ENCODE peak calls at places on chromosomes 6 and 20, in nine cellular contexts. X is lower leg skin; I is Panc1; D is AG09309; T is AG04450; S is endothelial cell; N is tibial artery; G is mesothelial cell of epicardium; R is CD4-positive, alpha-beta T cell. Z is an unnamed sample.

GRCh38 chr6:125201961-125202729 is 48.6 kb downstream of the TPD52L1 start:
- DNase-seq in X (peak), I (peak), D (peak), T (peak), S (no peak), N (peak), G (no peak), R (no peak), Z (no peak)

GRCh38 chr6:43980004-43980795 is 147.1 kb downstream of the MRPL14 start:
- DNase-seq in X (peak), I (no peak), D (no peak), T (no peak), S (no peak), N (peak), G (no peak), R (no peak), Z (no peak)

GRCh38 chr6:84926171-84926570 is 161.8 kb upstream of the TBX18 start:
- DNase-seq in X (no peak), I (no peak), D (no peak), T (no peak), S (no peak), N (no peak), G (no peak), R (no peak), Z (no peak)

GRCh38 chr6:77089776-77090175 is 373.5 kb downstream of the HTR1B start:
- DNase-seq in X (no peak), I (no peak), D (no peak), T (no peak), S (no peak), N (no peak), G (no peak), R (no peak), Z (no peak)

GRCh38 chr6:152173957-152174356 is 366.5 kb downstream of the ESR1 start:
- DNase-seq in X (no peak), I (no peak), D (no peak), T (no peak), S (no peak), N (no peak), G (no peak), R (no peak), Z (no peak)

GRCh38 chr6:108175592-108176279 is 9.9 kb downstream of the NR2E1 start:
- DNase-seq in X (no peak), I (no peak), D (no peak), T (no peak), S (peak), N (no peak), G (no peak), R (no peak), Z (peak)

GRCh38 chr6:43627008-43627825 is 1.8 kb downstream of the GTPBP2 start:
- DNase-seq in X (peak), I (peak), D (peak), T (peak), S (peak), N (peak), G (no peak), R (no peak), Z (peak)

GRCh38 chr6:133411757-133412156 is 170.6 kb downstream of the EYA4 start:
- DNase-seq in X (no peak), I (no peak), D (no peak), T (no peak), S (no peak), N (no peak), G (no peak), R (no peak), Z (no peak)

GRCh38 chr6:24825130-24825630 is 26.5 kb upstream of the ARMH2 start:
- DNase-seq in X (no peak), I (no peak), D (no peak), T (no peak), S (no peak), N (no peak), G (no peak), R (no peak), Z (no peak)

GRCh38 chr20:20802328-20802727 is 89.9 kb upstream of the RALGAPA2 start:
- DNase-seq in X (no peak), I (no peak), D (no peak), T (no peak), S (no peak), N (no peak), G (no peak), R (no peak), Z (no peak)

GRCh38 chr6:89145461-89145961 is 344 bp upstream of the PM20D2 start:
- DNase-seq in X (no peak), I (no peak), D (no peak), T (no peak), S (no peak), N (no peak), G (no peak), R (no peak), Z (peak)

GRCh38 chr6:108896111-108896661 is 48.0 kb downstream of the ARMC2 start:
- DNase-seq in X (no peak), I (no peak), D (peak), T (peak), S (no peak), N (no peak), G (no peak), R (no peak), Z (no peak)

GRCh38 chr6:66210964-66211363 is 503.9 kb upstream of the EYS start:
- DNase-seq in X (no peak), I (no peak), D (no peak), T (no peak), S (no peak), N (no peak), G (no peak), R (no peak), Z (no peak)

GRCh38 chr6:54307412-54308036 is 717 bp upstream of the TINAG start:
- DNase-seq in X (no peak), I (no peak), D (no peak), T (no peak), S (no peak), N (no peak), G (no peak), R (no peak), Z (no peak)

GRCh38 chr6:3402310-3403243 is 54.3 kb downstream of the SLC22A23 start:
- DNase-seq in X (peak), I (no peak), D (no peak), T (no peak), S (no peak), N (no peak), G (no peak), R (no peak), Z (no peak)
- TF ChIP-seq CTCF in X (no peak), I (no peak), D (no peak), T (no peak), S (no peak), N (no peak), G (no peak), R (no peak), Z (no peak)

GRCh38 chr20:10357974-10358373 is 76.0 kb downstream of the MKKS start:
- DNase-seq in X (no peak), I (no peak), D (no peak), T (no peak), S (no peak), N (no peak), G (no peak), R (no peak), Z (no peak)
- TF ChIP-seq CTCF in X (no peak), I (peak), D (peak), T (peak), S (peak), N (no peak), G (peak), R (no peak), Z (peak)

GRCh38 chr6:51535327-51535726 is 552.1 kb downstream of the PKHD1 start:
- DNase-seq in X (no peak), I (no peak), D (no peak), T (no peak), S (no peak), N (no peak), G (no peak), R (no peak), Z (no peak)

GRCh38 chr6:51533962-51534361 is 553.5 kb downstream of the PKHD1 start:
- DNase-seq in X (no peak), I (no peak), D (no peak), T (no peak), S (no peak), N (no peak), G (no peak), R (no peak), Z (no peak)

GRCh38 chr6:51529240-51529639 is 558.2 kb downstream of the PKHD1 start:
- DNase-seq in X (no peak), I (no peak), D (no peak), T (no peak), S (no peak), N (no peak), G (no peak), R (no peak), Z (no peak)

GRCh38 chr6:51528556-51528955 is 558.9 kb downstream of the PKHD1 start:
- DNase-seq in X (no peak), I (no peak), D (no peak), T (no peak), S (no peak), N (no peak), G (no peak), R (no peak), Z (no peak)

GRCh38 chr6:51531623-51532022 is 555.8 kb downstream of the PKHD1 start:
- DNase-seq in X (no peak), I (no peak), D (no peak), T (no peak), S (no peak), N (no peak), G (no peak), R (no peak), Z (no peak)
- TF ChIP-seq CTCF in X (no peak), I (no peak), D (no peak), T (no peak), S (no peak), N (no peak), G (no peak), R (no peak), Z (no peak)

DNA sequence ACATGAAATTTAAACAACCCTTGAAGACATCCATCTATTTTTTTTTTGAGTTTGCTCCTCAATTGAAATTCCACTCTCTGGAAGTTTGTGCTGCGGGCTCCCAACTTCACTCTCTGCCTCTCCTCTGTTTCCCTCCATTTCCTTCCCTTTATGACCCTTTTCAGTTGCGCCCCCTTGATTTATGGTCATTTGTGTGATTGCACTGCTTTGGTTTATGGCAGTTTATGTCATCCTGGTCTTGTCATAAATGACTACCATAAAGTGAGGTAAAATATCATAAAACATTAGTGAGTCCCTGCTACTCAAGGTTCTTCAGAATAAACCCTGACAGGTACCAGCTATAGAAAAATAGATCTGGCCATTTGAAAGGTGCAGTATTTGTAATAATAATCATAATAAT is 348.3 kb upstream of the ZFP64 start:
- DNase-seq in X (no peak), I (no peak), D (no peak), T (no peak), S (no peak), N (no peak), G (no peak), R (no peak), Z (peak)
- TF ChIP-seq CTCF in X (no peak), I (no peak), D (no peak), T (no peak), S (no peak), N (no peak), G (no peak), R (no peak), Z (no peak)

DNA sequence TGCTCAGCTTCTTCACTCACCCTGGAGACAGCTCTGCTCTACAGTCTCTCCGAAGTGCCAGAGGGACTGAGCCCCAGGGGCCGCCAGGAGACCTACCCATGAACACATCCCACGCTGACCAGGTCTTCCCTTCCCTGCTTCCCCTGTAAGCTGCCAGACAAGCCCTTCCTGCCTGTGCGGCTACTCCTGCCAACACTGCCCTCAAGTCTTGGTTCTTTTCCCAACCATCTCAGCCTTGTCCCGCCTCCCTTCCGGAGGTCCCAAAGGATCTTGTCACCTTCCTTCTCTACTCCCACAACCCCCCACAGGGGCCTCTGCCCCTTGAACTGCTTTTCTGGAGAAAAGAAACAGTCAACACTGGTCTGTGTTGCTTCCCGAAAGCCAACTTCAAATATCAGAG is 15.0 kb downstream of the CPNE5 start:
- DNase-seq in X (no peak), I (no peak), D (no peak), T (no peak), S (no peak), N (no peak), G (no peak), R (no peak), Z (no peak)
- TF ChIP-seq CTCF in X (no peak), I (no peak), D (no peak), T (no peak), S (no peak), N (no peak), G (no peak), R (no peak), Z (no peak)

DNA sequence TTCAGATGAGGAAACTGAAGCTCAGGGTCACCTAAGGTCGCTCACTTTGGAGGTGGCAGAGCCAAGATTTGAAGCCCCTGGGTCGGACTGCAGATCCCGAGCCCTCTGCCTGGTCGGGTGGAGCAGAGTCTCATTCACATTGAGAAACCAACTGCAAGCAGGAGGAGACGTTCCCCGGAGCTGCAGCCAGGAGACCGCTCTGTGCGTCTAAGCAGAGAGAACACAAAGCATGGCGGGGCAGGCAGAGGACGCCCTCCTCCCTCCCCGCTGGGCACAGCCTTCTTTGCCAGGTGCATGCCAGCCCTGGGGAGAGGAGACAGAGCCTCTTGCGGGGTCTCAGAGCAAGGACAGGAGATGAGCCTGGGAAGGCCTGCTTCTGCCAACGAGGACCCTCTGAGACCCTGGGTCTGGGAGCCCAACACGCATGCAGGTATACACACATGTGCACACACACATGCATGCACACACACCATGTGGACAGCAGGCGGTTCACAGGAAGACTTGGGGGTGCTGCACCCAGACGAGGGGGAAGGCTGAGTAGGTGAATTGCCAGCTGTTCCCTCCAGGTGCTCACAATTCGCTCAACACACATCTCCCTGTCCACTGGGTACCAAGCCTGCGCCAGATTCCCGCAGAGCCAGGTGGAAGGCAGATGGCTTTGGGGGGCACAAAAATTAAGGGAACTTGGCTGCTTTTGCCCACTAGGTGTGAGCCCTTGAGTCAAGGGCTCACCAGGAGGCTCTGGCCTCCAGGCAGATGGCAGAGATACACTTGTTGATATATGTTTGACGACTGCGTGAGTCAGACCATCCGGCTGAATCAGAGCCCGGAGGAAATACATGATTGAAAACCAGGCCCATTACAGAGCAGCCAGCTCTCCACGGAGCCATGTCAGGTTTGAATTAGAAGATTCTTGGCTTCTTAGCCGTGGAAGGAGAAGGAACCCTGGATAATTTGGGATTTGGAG is 5.5 kb upstream of the NTSR1 start:
- DNase-seq in X (no peak), I (peak), D (peak), T (peak), S (no peak), N (no peak), G (no peak), R (peak), Z (peak)
- TF ChIP-seq CTCF in X (no peak), I (no peak), D (peak), T (peak), S (no peak), N (no peak), G (no peak), R (no peak), Z (peak)

DNA sequence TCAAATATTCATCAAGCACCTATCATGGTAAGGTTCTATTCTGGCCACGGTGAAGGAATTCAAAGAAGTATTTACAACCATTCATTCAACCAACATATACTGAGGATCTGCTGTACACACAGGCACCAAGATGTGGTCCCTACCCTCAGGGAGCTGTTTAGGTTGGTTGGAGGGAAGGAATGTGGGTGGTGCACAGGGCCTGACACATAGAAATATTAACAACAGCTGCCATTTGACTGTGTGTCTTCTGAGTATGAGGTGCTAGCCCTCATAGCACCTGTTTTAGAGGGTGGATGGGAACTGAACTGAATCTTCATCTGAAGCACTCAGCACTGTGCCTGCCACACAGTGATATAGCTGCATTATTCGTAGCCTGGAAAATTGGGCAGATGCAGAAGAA is 7.3 kb downstream of the SNPH start:
- DNase-seq in X (no peak), I (no peak), D (no peak), T (no peak), S (no peak), N (no peak), G (no peak), R (no peak), Z (no peak)
- TF ChIP-seq CTCF in X (no peak), I (no peak), D (no peak), T (no peak), S (no peak), N (no peak), G (no peak), R (no peak), Z (no peak)

GRCh38 chr6:3990692-3991491 is 88.0 kb downstream of the FAM217A start:
- DNase-seq in X (peak), I (peak), D (peak), T (peak), S (peak), N (peak), G (peak), R (peak), Z (peak)
- TF ChIP-seq CTCF in X (no peak), I (peak), D (peak), T (peak), S (peak), N (peak), G (peak), R (peak), Z (peak)

GRCh38 chr6:62775427-62776022 is 435.7 kb upstream of the FKBP1C start:
- DNase-seq in X (no peak), I (peak), D (no peak), T (no peak), S (no peak), N (no peak), G (no peak), R (no peak), Z (no peak)
- TF ChIP-seq CTCF in X (no peak), I (peak), D (peak), T (no peak), S (peak), N (no peak), G (peak), R (no peak), Z (peak)

Z was measured in activated CD8-positive, alpha-beta T cell treated with anti-CD3 and anti-CD28 coated beads for 36 hours.